ENCODE peak calls at places on chromosomes 7 and 10, in five cellular contexts. E is tibial artery, A is amniotic epithelial cell, N is SK-N-SH, J is iPS-NIHi11. U is an unnamed sample.

GRCh38 chr10:47167591-47167990 is 132.4 kb upstream of the GDF10 start:
- DNase-seq in E (no peak), A (no peak), N (no peak), J (no peak), U (no peak)

GRCh38 chr10:117751259-117751658 is 208.7 kb downstream of the EMX2 start:
- DNase-seq in E (no peak), A (no peak), N (no peak), J (no peak), U (peak)

GRCh38 chr10:128058106-128058745 is 68.0 kb downstream of the MKI67 start:
- DNase-seq in E (peak), A (no peak), N (no peak), J (no peak), U (no peak)

GRCh38 chr7:19557726-19558470 is 150.9 kb downstream of the POLR1F start:
- DNase-seq in E (no peak), A (no peak), N (no peak), J (no peak), U (no peak)

GRCh38 chr7:18623389-18623788 is 127.8 kb downstream of the HDAC9 start:
- DNase-seq in E (no peak), A (no peak), N (no peak), J (no peak), U (no peak)

GRCh38 chr7:128247640-128248194 is 6.6 kb downstream of the LEP start:
- DNase-seq in E (no peak), A (peak), N (no peak), J (no peak), U (no peak)

GRCh38 chr7:90347759-90348158 is 1.2 kb downstream of the GTPBP10 start:
- DNase-seq in E (no peak), A (no peak), N (no peak), J (no peak), U (no peak)

GRCh38 chr10:28872592-28873165 is 195.4 kb downstream of the BAMBI start:
- DNase-seq in E (no peak), A (peak), N (no peak), J (no peak), U (no peak)

GRCh38 chr7:37510043-37510634 is 61.5 kb upstream of the ELMO1 start:
- DNase-seq in E (no peak), A (no peak), N (peak), J (peak), U (peak)

GRCh38 chr10:118851062-118852035 is 96.6 kb upstream of the CACUL1 start:
- DNase-seq in E (no peak), A (no peak), N (no peak), J (no peak), U (no peak)

GRCh38 chr10:14543048-14543903 is 212.6 kb upstream of the FRMD4A start:
- DNase-seq in E (no peak), A (no peak), N (no peak), J (no peak), U (no peak)

GRCh38 chr7:32347244-32347828 is 142.8 kb downstream of the LSM5 start:
- DNase-seq in E (no peak), A (no peak), N (peak), J (no peak), U (peak)

GRCh38 chr10:79045566-79046175 is 23.1 kb upstream of the ZMIZ1 start:
- DNase-seq in E (peak), A (no peak), N (no peak), J (no peak), U (peak)

GRCh38 chr7:2313450-2314208 is 612 bp downstream of the SNX8 start:
- DNase-seq in E (peak), A (no peak), N (no peak), J (no peak), U (no peak)

GRCh38 chr7:55349126-55349525 is 16.0 kb upstream of the LANCL2 start:
- DNase-seq in E (no peak), A (no peak), N (no peak), J (no peak), U (no peak)

GRCh38 chr10:100482834-100483185 is 20.0 kb downstream of the WNT8B start:
- DNase-seq in E (no peak), A (no peak), N (no peak), J (no peak), U (no peak)

GRCh38 chr10:17062493-17063487 is 66.8 kb downstream of the CUBN start:
- DNase-seq in E (peak), A (peak), N (no peak), J (peak), U (peak)